ENCODE peak calls at places on chromosomes 3 and 15, in eight cellular contexts. O is left cardiac atrium; E is MV-4-11; R is GM19239; G is Daoy; K is NB4; I is EL; A is stimulated activated CD8-positive, alpha-beta memory T cell treated with anti-CD3 and anti-CD28 coated beads, Interleukin-7, amount 100 ng/mL, for 24 hours. D is an unnamed sample.

GRCh38 chr3:42025388-42026138 is 63.7 kb upstream of the ULK4 start:
- DNase-seq in K (peak; percentile 91), E (peak; percentile 90), A (no peak), G (peak; percentile 83), O (peak; percentile 93), R (no peak), I (peak; percentile 95), D (peak; percentile 93)

GRCh38 chr15:82873000-82873680 is 63.7 kb downstream of the WHAMM start:
- DNase-seq in K (no peak), G (no peak), O (peak; percentile 43), A (no peak), E (no peak), I (no peak), R (no peak), D (peak; percentile 65)

GRCh38 chr3:136630911-136631310 is 121.3 kb downstream of the STAG1 start:
- DNase-seq in R (no peak), A (no peak), O (no peak), K (no peak), G (no peak), E (no peak), I (no peak), D (no peak)

GRCh38 chr3:175898194-175898593 is 1039.1 kb downstream of the NAALADL2 start:
- DNase-seq in A (no peak), K (no peak), I (peak; percentile 21), R (no peak), G (no peak), O (no peak), E (no peak), D (no peak)

GRCh38 chr15:55403531-55403930 is 4.6 kb downstream of the CCPG1 start:
- DNase-seq in O (no peak), G (peak; percentile 5), A (no peak), K (peak; percentile 89), R (peak; percentile 9), E (peak; percentile 96), I (peak; percentile 6), D (no peak)

GRCh38 chr3:24838533-24838932 is 343.9 kb upstream of the THRB start:
- DNase-seq in K (no peak), A (no peak), R (no peak), E (no peak), I (no peak), O (no peak), G (no peak), D (no peak)

GRCh38 chr3:16252243-16252978 is 12.3 kb downstream of the DPH3 start:
- DNase-seq in R (no peak), O (no peak), G (no peak), I (no peak), K (no peak), A (no peak), E (no peak), D (no peak)

GRCh38 chr3:8625991-8626390 is 18.6 kb downstream of the SSUH2 start:
- DNase-seq in O (no peak), R (no peak), K (peak; percentile 28), A (no peak), I (peak; percentile 55), E (peak; percentile 38), G (peak; percentile 33), D (no peak)